ENCODE peak calls at places on chromosomes 3 and 15, in six cellular contexts. B is IMR-90, W is K562, V is GM12878, R is H1, M is SK-N-SH. S is an unnamed sample.

GRCh38 chr3:50515565-50516047 is 12.2 kb upstream of the CACNA2D2 start:
- DNase-seq in R (peak), M (peak), W (no peak), V (no peak), B (no peak), S (peak)

GRCh38 chr15:55530861-55531313 is 22.9 kb upstream of the DNAAF4 start:
- DNase-seq in B (peak), V (no peak), M (no peak), R (no peak), W (no peak), S (peak)

GRCh38 chr3:14204605-14205284 is 26.1 kb downstream of the LSM3 start:
- DNase-seq in M (no peak), B (peak), V (no peak), R (peak), W (peak), S (no peak)

GRCh38 chr3:137039570-137039969 is 81.8 kb downstream of the IL20RB start:
- DNase-seq in R (no peak), B (no peak), M (no peak), V (no peak), W (no peak), S (no peak)

GRCh38 chr15:72252663-72253299 is 19.6 kb downstream of the PARP6 start:
- DNase-seq in V (no peak), M (no peak), W (no peak), B (no peak), R (no peak), S (no peak)

GRCh38 chr3:41199866-41200668 is 762 bp downstream of the CTNNB1 start:
- DNase-seq in W (peak), V (no peak), M (peak), B (no peak), R (no peak), S (no peak)

GRCh38 chr3:53103566-53104296 is 26.5 kb downstream of the RFT1 start:
- DNase-seq in V (no peak), M (no peak), B (peak), R (no peak), W (no peak), S (no peak)

GRCh38 chr3:131900891-131901290 is 133.9 kb downstream of the CPNE4 start:
- DNase-seq in B (no peak), M (no peak), W (no peak), V (no peak), R (no peak), S (no peak)

GRCh38 chr15:42014406-42014805 is 6.4 kb downstream of the PLA2G4E start:
- DNase-seq in V (no peak), W (no peak), M (no peak), B (no peak), R (no peak), S (no peak)

GRCh38 chr3:141860766-141861513 is 15.5 kb upstream of the ATP1B3 start:
- DNase-seq in B (no peak), W (no peak), R (no peak), M (no peak), V (no peak), S (no peak)

GRCh38 chr15:38991126-38991525 is 426.5 kb upstream of the RASGRP1 start:
- DNase-seq in R (no peak), M (peak), V (no peak), B (peak), W (no peak), S (peak)

GRCh38 chr3:197136744-197137143 is 107.1 kb upstream of the MELTF start:
- DNase-seq in M (no peak), V (no peak), W (no peak), B (no peak), R (no peak), S (no peak)

GRCh38 chr15:33737687-33738606 is 230.3 kb upstream of the CHRM5 start:
- DNase-seq in V (no peak), B (peak), M (peak), R (peak), W (peak), S (peak)

GRCh38 chr15:74233373-74233772 is 2.8 kb upstream of the CCDC33 start:
- DNase-seq in R (no peak), V (no peak), W (no peak), B (no peak), M (no peak), S (no peak)

GRCh38 chr3:142088522-142088921 is 60.8 kb downstream of the TFDP2 start:
- DNase-seq in M (no peak), B (no peak), V (no peak), W (no peak), R (no peak), S (peak)

GRCh38 chr3:149128856-149129255 is 582 bp upstream of the HPS3 start:
- DNase-seq in M (no peak), R (no peak), B (peak), V (no peak), W (no peak), S (no peak)

GRCh38 chr15:68488290-68488689 is 56.3 kb upstream of the ITGA11 start:
- DNase-seq in V (no peak), M (no peak), R (no peak), B (no peak), W (no peak), S (no peak)

GRCh38 chr15:98216166-98216565 is 255.7 kb downstream of the ARRDC4 start:
- DNase-seq in M (no peak), W (no peak), B (no peak), R (no peak), V (no peak), S (no peak)

GRCh38 chr3:183099026-183099837 is at the start of gene MCCC1:
- DNase-seq in B (peak), R (peak), M (peak), V (peak), W (peak), S (peak)

GRCh38 chr3:48945856-48946549 is 27.4 kb downstream of the ARIH2 start:
- DNase-seq in V (no peak), W (no peak), R (no peak), M (no peak), B (no peak), S (no peak)

GRCh38 chr15:28079313-28079969 is 19.7 kb downstream of the OCA2 start:
- DNase-seq in V (no peak), W (no peak), M (no peak), B (no peak), R (no peak), S (no peak)

GRCh38 chr3:11637901-11638668 is 5.6 kb downstream of the VGLL4 start:
- DNase-seq in B (peak), M (peak), W (no peak), V (no peak), R (no peak), S (no peak)

GRCh38 chr3:139934557-139935070 is 371 bp upstream of the CLSTN2 start:
- DNase-seq in W (no peak), M (peak), V (no peak), R (peak), B (no peak), S (no peak)

DNA sequence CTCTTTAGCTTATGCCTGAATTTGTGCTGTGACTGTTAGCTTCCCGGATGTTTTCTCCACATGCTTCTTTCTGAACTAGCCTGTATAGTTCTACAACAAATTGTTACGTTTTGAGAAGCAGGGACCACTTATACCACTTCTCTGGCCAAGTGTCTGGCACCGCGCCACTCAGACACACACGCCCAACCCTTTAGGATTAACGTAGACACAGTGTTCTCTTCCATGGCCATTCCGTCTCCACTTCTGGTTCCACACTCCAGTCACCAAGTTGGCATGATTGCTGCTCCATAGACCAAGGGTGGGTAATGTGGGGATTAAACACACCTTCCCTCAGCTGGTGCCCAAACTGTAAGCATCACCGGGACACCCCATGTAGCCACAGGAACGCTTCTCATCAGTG is 751 bp upstream of the TMEM108 start:
- DNase-seq in M (no peak), W (no peak), R (no peak), V (no peak), B (no peak), S (no peak)
- H2AFZ ChIP-seq in M (peak), W (peak), R (no peak), V (no peak), B (peak), S (no peak)

DNA sequence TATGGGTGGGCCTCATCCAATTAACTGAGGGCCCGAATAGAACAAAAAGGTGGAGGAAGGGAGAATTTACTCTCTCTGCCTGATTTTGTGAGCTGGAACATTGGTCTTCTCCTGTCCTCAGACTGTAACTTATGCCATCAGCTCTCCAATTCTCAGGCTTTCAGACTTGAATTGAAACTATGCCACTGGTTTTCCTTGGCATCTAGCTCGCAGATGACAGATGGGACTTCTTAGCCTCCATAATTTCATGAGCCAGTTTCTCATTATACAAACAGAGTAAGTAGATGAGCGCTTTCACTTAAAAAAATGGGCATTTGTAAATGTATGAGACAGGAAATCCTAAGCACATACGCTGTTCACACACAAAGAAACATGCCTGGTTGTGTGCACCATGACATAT is 8.7 kb upstream of the PTX3 start:
- DNase-seq in W (no peak), V (no peak), R (no peak), B (no peak), M (no peak), S (no peak)
- TF ChIP-seq USF2 in W (no peak), V (no peak), R (no peak), B (no peak), M (no peak), S (no peak)

GRCh38 chr3:43104786-43105185 is 1.1 kb downstream of the POMGNT2 start:
- DNase-seq in R (no peak), W (no peak), V (no peak), M (no peak), B (no peak), S (no peak)

GRCh38 chr3:43106293-43106628 is 382 bp upstream of the POMGNT2 start:
- DNase-seq in B (no peak), M (no peak), V (no peak), R (no peak), W (no peak), S (no peak)

GRCh38 chr3:43105597-43106292 is at the start of gene POMGNT2:
- DNase-seq in W (peak), B (peak), M (peak), R (peak), V (peak), S (peak)

GRCh38 chr3:43104039-43104438 is 1.8 kb downstream of the POMGNT2 start:
- DNase-seq in W (no peak), V (no peak), B (no peak), M (no peak), R (no peak), S (no peak)

GRCh38 chr3:43105224-43105596 is 669 bp downstream of the POMGNT2 start:
- DNase-seq in B (no peak), V (no peak), M (no peak), R (peak), W (no peak), S (no peak)
- H2AFZ ChIP-seq in B (peak), V (no peak), M (peak), R (no peak), W (no peak), S (no peak)

DNA sequence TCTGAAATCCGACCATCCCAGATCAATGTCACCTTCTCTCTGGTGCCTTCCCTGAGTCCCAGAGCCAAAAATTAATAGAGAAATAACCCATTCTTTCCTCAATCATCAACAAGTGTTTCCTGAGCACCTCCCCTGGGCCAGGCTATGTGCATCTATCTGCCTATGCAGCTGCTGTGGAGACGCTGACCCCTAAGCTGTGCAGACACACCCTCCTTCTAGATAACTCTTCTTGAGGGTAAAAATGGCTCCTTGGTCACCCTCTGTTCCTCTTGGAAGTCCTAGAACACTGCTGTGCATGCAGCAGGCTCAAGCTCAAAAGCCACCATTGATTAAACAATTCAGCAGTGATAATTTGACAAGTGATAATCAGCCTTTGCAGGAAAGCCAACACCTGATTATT is 18.4 kb downstream of the CA12 start:
- DNase-seq in V (no peak), R (no peak), W (peak), M (no peak), B (no peak), S (no peak)
- TF ChIP-seq USF2 in V (no peak), R (no peak), W (no peak), M (no peak), B (no peak), S (no peak)

GRCh38 chr3:194283218-194284006 is 67.7 kb downstream of the CPN2 start:
- DNase-seq in W (no peak), B (no peak), M (no peak), R (no peak), V (no peak), S (no peak)

GRCh38 chr3:194286747-194287146 is 64.4 kb downstream of the CPN2 start:
- DNase-seq in W (no peak), V (no peak), B (no peak), M (no peak), R (peak), S (no peak)

GRCh38 chr3:194284351-194284750 is 66.8 kb downstream of the CPN2 start:
- DNase-seq in B (no peak), V (no peak), W (no peak), M (no peak), R (no peak), S (no peak)

GRCh38 chr3:194285859-194286197 is 65.3 kb downstream of the CPN2 start:
- DNase-seq in W (no peak), V (no peak), R (no peak), B (no peak), M (no peak), S (no peak)

DNA sequence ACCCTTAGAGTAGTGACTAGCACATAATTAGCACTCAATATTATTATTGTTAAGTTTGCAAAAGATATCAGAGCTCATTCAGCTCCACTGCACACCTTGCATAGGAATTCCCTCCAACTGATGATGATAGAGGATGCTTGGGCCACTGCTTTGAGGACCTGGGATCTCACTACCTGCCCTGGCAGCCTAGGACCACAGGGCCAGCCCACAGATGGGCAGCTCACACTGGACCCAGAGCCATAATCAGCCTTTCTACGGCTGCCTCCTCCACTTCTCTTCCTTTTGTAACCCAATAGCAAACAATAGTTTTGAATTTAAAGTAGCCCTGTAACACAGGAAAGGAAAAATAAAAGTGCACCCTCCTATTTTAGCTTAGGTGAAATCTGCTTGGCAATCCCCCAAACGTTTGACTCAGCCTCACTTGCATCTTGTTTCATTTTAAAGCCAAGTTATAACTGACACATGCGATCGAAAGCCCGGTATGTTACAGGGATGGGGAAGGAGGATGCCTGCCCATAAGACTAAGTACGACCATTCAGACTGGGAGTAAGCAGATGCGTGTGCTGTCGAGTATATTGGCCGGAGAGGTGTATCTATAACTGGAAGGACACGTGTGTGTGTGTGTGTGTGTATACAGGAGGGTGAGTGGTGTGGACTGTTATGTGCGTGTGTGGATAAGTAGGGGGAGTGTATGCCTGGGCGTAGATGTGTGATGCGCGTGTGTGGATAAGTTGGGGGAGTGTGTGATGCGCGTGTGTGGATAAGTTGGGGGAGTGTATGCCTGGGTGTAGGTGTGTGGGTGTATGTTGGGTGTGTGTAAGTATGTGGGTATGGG is 65.9 kb downstream of the CPN2 start:
- DNase-seq in W (no peak), V (no peak), R (no peak), B (peak), M (no peak), S (no peak)
- H2AFZ ChIP-seq in W (peak), V (no peak), R (no peak), B (no peak), M (no peak), S (no peak)

DNA sequence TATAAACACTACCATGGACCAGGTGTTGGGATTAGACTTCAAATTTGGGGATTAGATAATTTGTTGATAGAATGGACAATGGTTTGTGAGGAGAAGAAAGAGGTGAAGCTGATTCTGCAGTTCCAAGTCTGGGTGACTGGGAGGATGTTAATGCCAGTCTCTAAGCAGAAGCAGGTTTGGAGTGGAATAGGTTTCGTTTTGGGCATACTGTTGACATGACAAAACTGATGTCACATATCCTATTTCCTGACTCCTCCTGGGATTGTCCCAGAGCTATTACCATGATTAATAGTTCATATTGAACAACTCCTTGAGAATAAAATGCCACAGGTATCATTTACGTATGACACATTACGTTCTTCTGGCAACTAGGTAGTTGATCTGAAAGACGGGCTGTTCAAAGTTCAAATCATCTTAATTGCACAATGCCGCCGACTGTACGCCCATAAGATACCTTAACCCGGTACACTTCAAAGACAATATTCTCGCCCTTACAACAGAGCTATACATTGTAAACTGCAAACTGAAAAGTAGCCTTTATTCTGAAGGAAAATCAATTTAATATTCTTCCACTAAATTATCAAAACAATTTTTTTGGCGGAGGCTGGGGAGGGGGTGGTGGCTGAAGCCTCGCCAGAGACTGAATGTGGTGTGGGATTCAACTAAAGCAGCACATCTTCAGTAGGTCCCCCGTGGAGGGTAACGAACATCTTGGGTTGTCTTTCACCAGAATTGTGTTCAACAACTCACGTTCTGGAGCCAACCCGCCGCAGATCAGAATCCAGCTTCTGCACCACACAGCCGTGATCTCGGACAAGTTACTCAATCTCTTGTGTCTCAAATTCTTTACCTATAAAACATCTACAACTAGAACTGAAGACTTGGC is 1.2 kb upstream of the RAB5A start:
- DNase-seq in V (no peak), M (no peak), B (no peak), R (no peak), W (no peak), S (no peak)
- TF ChIP-seq USF2 in V (no peak), M (no peak), B (no peak), R (no peak), W (no peak), S (no peak)

DNA sequence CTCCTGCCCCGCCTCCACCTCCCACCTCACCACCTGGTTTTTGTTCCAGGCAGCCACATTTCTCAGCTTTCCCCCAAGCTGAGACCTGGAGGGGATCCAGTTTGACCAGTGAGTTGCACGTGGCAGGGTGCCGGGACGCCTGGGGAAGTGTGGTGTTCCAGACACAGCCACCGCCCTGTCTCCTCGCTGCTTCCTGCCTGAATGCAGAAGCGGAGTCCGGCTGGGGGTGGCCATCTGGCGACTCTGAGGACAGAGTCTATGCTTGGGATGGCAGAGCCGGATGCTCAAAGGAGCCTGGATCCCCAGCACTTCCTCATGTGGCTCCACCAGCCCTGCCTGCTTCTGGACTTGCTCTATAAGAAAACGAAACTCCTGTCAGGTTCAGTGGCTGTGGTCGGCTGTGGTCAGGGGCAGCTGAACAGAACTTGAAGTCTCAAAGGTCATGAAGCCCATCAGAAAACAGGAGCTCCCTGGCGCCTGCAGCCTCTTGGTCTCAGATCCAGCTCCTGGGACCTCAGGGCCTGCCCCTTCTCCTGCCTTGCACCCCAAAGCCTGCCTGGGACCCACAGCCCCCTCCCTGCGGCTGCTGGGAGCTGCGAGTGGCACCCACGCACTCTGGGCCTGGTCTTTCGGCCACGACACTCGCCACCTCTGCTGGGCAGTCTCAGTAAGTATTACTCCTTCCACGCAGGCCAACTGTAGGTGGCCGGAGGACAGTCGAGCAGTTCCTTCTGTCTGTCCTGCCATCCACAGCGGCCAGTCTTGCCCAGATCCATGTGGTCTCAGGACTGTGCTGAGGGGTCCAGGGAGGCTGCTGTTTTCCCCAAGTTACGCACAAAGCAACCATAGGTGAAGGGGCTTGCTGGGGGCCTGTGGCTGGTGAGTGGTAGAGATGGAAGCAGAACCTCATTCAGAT is 112.8 kb upstream of the MEF2A start:
- DNase-seq in R (peak), M (peak), W (no peak), B (peak), V (peak), S (peak)
- H2AFZ ChIP-seq in R (no peak), M (no peak), W (no peak), B (peak), V (peak), S (peak)